ENCODE peak calls at places on chromosomes 3 and 15, in six cellular contexts. One of them, this sample, is unnamed.

GRCh38 chr3:168959731-168960130 is 703.8 kb downstream of the MECOM start:
- DNase-seq in stimulated activated CD4-positive, alpha-beta T cell treated with anti-CD3 and anti-CD28 coated beads, Interleukin-4, amount 100 ng/mL, for 1 hour: no peak
- DNase-seq in NCI-H1417: no peak
- DNase-seq in AML-193: no peak
- DNase-seq in adrenal gland: no peak
- DNase-seq in nucleus accumbens: no peak
- DNase-seq in this sample: no peak

GRCh38 chr3:111819912-111820311 is 39.2 kb upstream of the PHLDB2 start:
- DNase-seq in NCI-H1417: no peak
- DNase-seq in adrenal gland: no peak
- DNase-seq in nucleus accumbens: no peak
- DNase-seq in stimulated activated CD4-positive, alpha-beta T cell treated with anti-CD3 and anti-CD28 coated beads, Interleukin-4, amount 100 ng/mL, for 1 hour: no peak
- DNase-seq in AML-193: no peak
- DNase-seq in this sample: no peak

GRCh38 chr15:71565636-71566160 is 244.7 kb upstream of the NR2E3 start:
- DNase-seq in nucleus accumbens: no peak
- DNase-seq in adrenal gland: no peak
- DNase-seq in stimulated activated CD4-positive, alpha-beta T cell treated with anti-CD3 and anti-CD28 coated beads, Interleukin-4, amount 100 ng/mL, for 1 hour: no peak
- DNase-seq in AML-193: no peak
- DNase-seq in NCI-H1417: peak; percentile 51
- DNase-seq in this sample: no peak

GRCh38 chr3:134603480-134603879 is 47.3 kb downstream of the KY start:
- DNase-seq in AML-193: peak; percentile 28
- DNase-seq in nucleus accumbens: no peak
- DNase-seq in NCI-H1417: no peak
- DNase-seq in adrenal gland: no peak
- DNase-seq in stimulated activated CD4-positive, alpha-beta T cell treated with anti-CD3 and anti-CD28 coated beads, Interleukin-4, amount 100 ng/mL, for 1 hour: no peak
- DNase-seq in this sample: no peak

GRCh38 chr3:143220745-143221144 is 101.2 kb downstream of the CHST2 start:
- DNase-seq in stimulated activated CD4-positive, alpha-beta T cell treated with anti-CD3 and anti-CD28 coated beads, Interleukin-4, amount 100 ng/mL, for 1 hour: no peak
- DNase-seq in AML-193: no peak
- DNase-seq in adrenal gland: no peak
- DNase-seq in NCI-H1417: no peak
- DNase-seq in nucleus accumbens: no peak
- DNase-seq in this sample: no peak

GRCh38 chr3:73625124-73625665 is 454 bp upstream of the PDZRN3 start:
- DNase-seq in AML-193: no peak
- DNase-seq in stimulated activated CD4-positive, alpha-beta T cell treated with anti-CD3 and anti-CD28 coated beads, Interleukin-4, amount 100 ng/mL, for 1 hour: no peak
- DNase-seq in adrenal gland: peak; percentile 52
- DNase-seq in nucleus accumbens: no peak
- DNase-seq in NCI-H1417: no peak
- DNase-seq in this sample: peak; percentile 16

GRCh38 chr3:153163349-153164008 is 1.5 kb downstream of the RAP2B start:
- DNase-seq in adrenal gland: no peak
- DNase-seq in NCI-H1417: peak; percentile 54
- DNase-seq in AML-193: no peak
- DNase-seq in nucleus accumbens: no peak
- DNase-seq in stimulated activated CD4-positive, alpha-beta T cell treated with anti-CD3 and anti-CD28 coated beads, Interleukin-4, amount 100 ng/mL, for 1 hour: no peak
- DNase-seq in this sample: no peak

GRCh38 chr15:38050529-38050928 is 116.1 kb downstream of the TMCO5A start:
- DNase-seq in nucleus accumbens: no peak
- DNase-seq in AML-193: no peak
- DNase-seq in NCI-H1417: no peak
- DNase-seq in stimulated activated CD4-positive, alpha-beta T cell treated with anti-CD3 and anti-CD28 coated beads, Interleukin-4, amount 100 ng/mL, for 1 hour: no peak
- DNase-seq in adrenal gland: no peak
- DNase-seq in this sample: no peak

GRCh38 chr3:108296239-108296638 is at the start of gene HHLA2:
- DNase-seq in stimulated activated CD4-positive, alpha-beta T cell treated with anti-CD3 and anti-CD28 coated beads, Interleukin-4, amount 100 ng/mL, for 1 hour: no peak
- DNase-seq in adrenal gland: no peak
- DNase-seq in NCI-H1417: no peak
- DNase-seq in nucleus accumbens: no peak
- DNase-seq in AML-193: no peak
- DNase-seq in this sample: no peak

GRCh38 chr15:81117136-81117535 is 16.9 kb upstream of the CFAP161 start:
- DNase-seq in adrenal gland: no peak
- DNase-seq in stimulated activated CD4-positive, alpha-beta T cell treated with anti-CD3 and anti-CD28 coated beads, Interleukin-4, amount 100 ng/mL, for 1 hour: no peak
- DNase-seq in nucleus accumbens: no peak
- DNase-seq in NCI-H1417: no peak
- DNase-seq in AML-193: no peak
- DNase-seq in this sample: no peak

GRCh38 chr15:63288778-63289378 is 11.5 kb downstream of the APH1B start:
- DNase-seq in nucleus accumbens: no peak
- DNase-seq in NCI-H1417: peak; percentile 83
- DNase-seq in adrenal gland: no peak
- DNase-seq in stimulated activated CD4-positive, alpha-beta T cell treated with anti-CD3 and anti-CD28 coated beads, Interleukin-4, amount 100 ng/mL, for 1 hour: no peak
- DNase-seq in AML-193: peak; percentile 59
- DNase-seq in this sample: peak; percentile 34

GRCh38 chr3:136171097-136171542 is 25.0 kb downstream of the MSL2 start:
- DNase-seq in AML-193: peak; percentile 24
- DNase-seq in nucleus accumbens: no peak
- DNase-seq in adrenal gland: no peak
- DNase-seq in stimulated activated CD4-positive, alpha-beta T cell treated with anti-CD3 and anti-CD28 coated beads, Interleukin-4, amount 100 ng/mL, for 1 hour: no peak
- DNase-seq in NCI-H1417: no peak
- DNase-seq in this sample: no peak

GRCh38 chr3:144821583-144821982 is 850.0 kb downstream of the DIPK2A start:
- DNase-seq in nucleus accumbens: no peak
- DNase-seq in NCI-H1417: no peak
- DNase-seq in adrenal gland: no peak
- DNase-seq in stimulated activated CD4-positive, alpha-beta T cell treated with anti-CD3 and anti-CD28 coated beads, Interleukin-4, amount 100 ng/mL, for 1 hour: no peak
- DNase-seq in AML-193: no peak
- DNase-seq in this sample: no peak

GRCh38 chr3:138089091-138089490 is 26.3 kb downstream of the DZIP1L start:
- DNase-seq in AML-193: no peak
- DNase-seq in nucleus accumbens: no peak
- DNase-seq in NCI-H1417: no peak
- DNase-seq in adrenal gland: no peak
- DNase-seq in stimulated activated CD4-positive, alpha-beta T cell treated with anti-CD3 and anti-CD28 coated beads, Interleukin-4, amount 100 ng/mL, for 1 hour: no peak
- DNase-seq in this sample: no peak

GRCh38 chr3:186220886-186221285 is 112.0 kb upstream of the ETV5 start:
- DNase-seq in nucleus accumbens: peak; percentile 32
- DNase-seq in stimulated activated CD4-positive, alpha-beta T cell treated with anti-CD3 and anti-CD28 coated beads, Interleukin-4, amount 100 ng/mL, for 1 hour: no peak
- DNase-seq in adrenal gland: peak; percentile 91
- DNase-seq in NCI-H1417: no peak
- DNase-seq in AML-193: no peak
- DNase-seq in this sample: no peak